ENCODE peak calls at places on chromosome 7, in ten cellular contexts. T is right lobe of liver; D is NCI-H345; Y is memory B cell; S is GM12878; X is amygdala; Q is neuronal stem cell; V is stimulated activated CD8-positive, alpha-beta memory T cell treated with anti-CD3 and anti-CD28 coated beads, Interleukin-7, amount 100 ng/mL, for 24 hours; O is T-helper 9 cell; A is WTC11. P is an unnamed sample.

GRCh38 chr7:66687186-66687585 is 53.3 kb upstream of the RABGEF1 start:
- DNase-seq in T (no peak), D (no peak), Y (no peak), S (no peak), X (no peak), Q (no peak), V (no peak), O (no peak), A (no peak), P (no peak)

GRCh38 chr7:151883872-151884271 is 7.0 kb upstream of the PRKAG2 start:
- DNase-seq in T (no peak), D (no peak), Y (no peak), S (no peak), X (no peak), Q (no peak), V (no peak), O (no peak), A (no peak), P (no peak)

GRCh38 chr7:5429253-5429856 is 5.7 kb upstream of the TNRC18 start:
- DNase-seq in T (peak; percentile 72), D (no peak), Y (no peak), S (no peak), X (no peak), Q (no peak), V (no peak), O (no peak), A (peak; percentile 70), P (no peak)

GRCh38 chr7:121278120-121279021 is 50.4 kb upstream of the WNT16 start:
- DNase-seq in T (no peak), D (no peak), Y (no peak), S (peak; percentile 86), X (no peak), Q (no peak), V (no peak), O (no peak), A (no peak), P (no peak)

GRCh38 chr7:135238112-135238744 is 4.6 kb downstream of the STRA8 start:
- DNase-seq in T (no peak), D (no peak), Y (no peak), S (no peak), X (no peak), Q (no peak), V (no peak), O (no peak), A (peak; percentile 72), P (no peak)

GRCh38 chr7:41711283-41712064 is 8.6 kb upstream of the INHBA start:
- DNase-seq in T (peak; percentile 71), D (no peak), Y (no peak), S (no peak), X (no peak), Q (no peak), V (no peak), O (no peak), A (peak; percentile 73), P (peak; percentile 14)

GRCh38 chr7:93949468-93949867 is 27.9 kb downstream of the GNG11 start:
- DNase-seq in T (no peak), D (no peak), Y (no peak), S (no peak), X (no peak), Q (no peak), V (no peak), O (no peak), A (no peak), P (no peak)

GRCh38 chr7:134886353-134887057 is 99.8 kb upstream of the AGBL3 start:
- DNase-seq in T (no peak), D (peak; percentile 77), Y (no peak), S (no peak), X (no peak), Q (no peak), V (no peak), O (no peak), A (no peak), P (no peak)

GRCh38 chr7:28570970-28571288 is 158.6 kb downstream of the CREB5 start:
- DNase-seq in T (no peak), D (no peak), Y (no peak), S (no peak), X (no peak), Q (no peak), V (no peak), O (no peak), A (no peak), P (no peak)

GRCh38 chr7:131509087-131509486 is 47.3 kb downstream of the PODXL start:
- DNase-seq in T (no peak), D (no peak), Y (no peak), S (no peak), X (no peak), Q (no peak), V (no peak), O (no peak), A (no peak), P (no peak)

GRCh38 chr7:26699761-26700160 is 164.6 kb downstream of the SKAP2 start:
- DNase-seq in T (no peak), D (no peak), Y (no peak), S (no peak), X (no peak), Q (no peak), V (no peak), O (no peak), A (no peak), P (no peak)

GRCh38 chr7:122260336-122260735 is 44.2 kb downstream of the FEZF1 start:
- DNase-seq in T (no peak), D (peak; percentile 73), Y (no peak), S (no peak), X (no peak), Q (no peak), V (no peak), O (no peak), A (no peak), P (no peak)

GRCh38 chr7:158827411-158828342 is 1.6 kb downstream of the ESYT2 start:
- DNase-seq in T (no peak), D (no peak), Y (no peak), S (no peak), X (no peak), Q (no peak), V (no peak), O (no peak), A (no peak), P (no peak)

GRCh38 chr7:8284606-8285005 is 22.6 kb upstream of the ICA1 start:
- DNase-seq in T (no peak), D (peak; percentile 48), Y (no peak), S (no peak), X (no peak), Q (no peak), V (no peak), O (no peak), A (no peak), P (no peak)

GRCh38 chr7:55210716-55211115 is 154.4 kb upstream of the LANCL2 start:
- DNase-seq in T (no peak), D (no peak), Y (no peak), S (no peak), X (no peak), Q (no peak), V (no peak), O (no peak), A (no peak), P (no peak)

GRCh38 chr7:20596653-20597052 is 18.8 kb upstream of the ABCB5 start:
- DNase-seq in T (no peak), D (no peak), Y (no peak), S (no peak), X (no peak), Q (no peak), V (no peak), O (no peak), A (no peak), P (no peak)

GRCh38 chr7:50824882-50825281 is 42.2 kb upstream of the GRB10 start:
- DNase-seq in T (no peak), D (no peak), Y (no peak), S (no peak), X (no peak), Q (no peak), V (no peak), O (no peak), A (no peak), P (no peak)

GRCh38 chr7:105399043-105399725 is 10.5 kb upstream of the SRPK2 start:
- DNase-seq in T (no peak), D (no peak), Y (no peak), S (no peak), X (no peak), Q (no peak), V (no peak), O (no peak), A (no peak), P (no peak)

GRCh38 chr7:17230099-17230807 is 68.2 kb upstream of the AHR start:
- DNase-seq in T (no peak), D (no peak), Y (no peak), S (no peak), X (no peak), Q (no peak), V (no peak), O (no peak), A (no peak), P (no peak)

GRCh38 chr7:30135551-30136271 is 925 bp downstream of the MTURN start:
- DNase-seq in T (peak; percentile 68), D (peak; percentile 52), Y (peak; percentile 61), S (no peak), X (peak; percentile 71), Q (peak; percentile 44), V (no peak), O (peak; percentile 28), A (peak; percentile 51), P (no peak)

GRCh38 chr7:842436-843031 is 10.3 kb downstream of the SUN1 start:
- DNase-seq in T (no peak), D (no peak), Y (no peak), S (no peak), X (peak; percentile 45), Q (no peak), V (no peak), O (no peak), A (no peak), P (no peak)

GRCh38 chr7:5997210-5997808 is 11.5 kb downstream of the PMS2 start:
- DNase-seq in T (peak; percentile 39), D (peak; percentile 30), Y (no peak), S (no peak), X (peak; percentile 5), Q (peak; percentile 21), V (no peak), O (peak; percentile 18), A (peak; percentile 18), P (peak; percentile 40)

GRCh38 chr7:142670504-142670903 is 78.8 kb upstream of the PRSS1 start:
- DNase-seq in T (no peak), D (no peak), Y (no peak), S (no peak), X (no peak), Q (no peak), V (no peak), O (no peak), A (no peak), P (no peak)

GRCh38 chr7:76512941-76513816 is 2.8 kb downstream of the UPK3B start:
- DNase-seq in T (no peak), D (no peak), Y (no peak), S (no peak), X (no peak), Q (no peak), V (no peak), O (no peak), A (peak; percentile 57), P (no peak)

GRCh38 chr7:68977709-68978108 is 620.6 kb upstream of the AUTS2 start:
- DNase-seq in T (no peak), D (peak; percentile 68), Y (no peak), S (no peak), X (no peak), Q (no peak), V (no peak), O (no peak), A (no peak), P (no peak)

GRCh38 chr7:80521809-80522208 is 9.9 kb upstream of the GNAT3 start:
- DNase-seq in T (no peak), D (no peak), Y (no peak), S (no peak), X (no peak), Q (no peak), V (no peak), O (no peak), A (no peak), P (no peak)